ENCODE peak calls at places on chromosomes 1 and 21, in four cellular contexts. E is H7, W is pancreas, D is lung. C is an unnamed sample.

GRCh38 chr1:15031251-15031930 is 122.2 kb upstream of the TMEM51 start:
- DNase-seq in E (no peak), D (no peak), W (no peak), C (no peak)

GRCh38 chr1:11806307-11806936 is 431 bp downstream of the CLCN6 start:
- DNase-seq in E (no peak), D (no peak), W (no peak), C (no peak)

GRCh38 chr21:43291347-43291950 is 122.6 kb downstream of the CRYAA start:
- DNase-seq in W (no peak), E (no peak), D (no peak), C (no peak)

GRCh38 chr1:8740034-8740449 is 77.4 kb downstream of the RERE start:
- DNase-seq in E (no peak), W (no peak), D (no peak), C (peak; percentile 52)

GRCh38 chr1:52296345-52296744 is 69.7 kb downstream of the CC2D1B start:
- DNase-seq in W (no peak), E (peak; percentile 70), D (no peak), C (peak; percentile 9)

GRCh38 chr21:37878946-37879660 is 37.2 kb downstream of the KCNJ6 start:
- DNase-seq in W (no peak), E (no peak), D (no peak), C (peak; percentile 48)

GRCh38 chr1:169528214-169529067 is 42.7 kb upstream of the SLC19A2 start:
- DNase-seq in W (no peak), D (no peak), E (no peak), C (no peak)

GRCh38 chr1:221726331-221726692 is 15.6 kb downstream of the DUSP10 start:
- DNase-seq in E (no peak), W (no peak), D (no peak), C (no peak)

GRCh38 chr1:119373465-119373864 is 4.9 kb downstream of the HAO2 start:
- DNase-seq in E (no peak), W (no peak), D (no peak), C (no peak)

GRCh38 chr1:226034482-226034881 is 28.0 kb upstream of the H3-3A start:
- DNase-seq in E (no peak), D (peak; percentile 76), W (peak; percentile 67), C (no peak)

GRCh38 chr1:187870567-187870966 is 1041.8 kb downstream of the PLA2G4A start:
- DNase-seq in W (no peak), D (no peak), E (no peak), C (no peak)

GRCh38 chr1:77415585-77415984 is 133.8 kb downstream of the AK5 start:
- DNase-seq in W (no peak), D (no peak), E (no peak), C (no peak)

GRCh38 chr1:236394905-236395779 is 1.1 kb downstream of the EDARADD start:
- DNase-seq in D (no peak), E (peak; percentile 87), W (peak; percentile 47), C (no peak)

GRCh38 chr21:38478782-38479181 is 19.5 kb downstream of the ERG start:
- DNase-seq in D (no peak), E (no peak), W (no peak), C (no peak)

GRCh38 chr1:40034869-40035268 is 5.7 kb upstream of the CAP1 start:
- DNase-seq in E (no peak), W (no peak), D (no peak), C (no peak)
- H3K4me3 ChIP-seq in E (no peak overlapping the region), W (no peak overlapping the region), D (no peak overlapping the region), C (no peak overlapping the region)

GRCh38 chr1:4656533-4657140 is 2.2 kb downstream of the AJAP1 start:
- DNase-seq in D (no peak), E (peak; percentile 64), W (no peak), C (no peak)
- H3K4me3 ChIP-seq in D (no peak overlapping the region), E (peak overlapping the region; percentile 63), W (no peak overlapping the region), C (peak overlapping the region; percentile 68)

DNA sequence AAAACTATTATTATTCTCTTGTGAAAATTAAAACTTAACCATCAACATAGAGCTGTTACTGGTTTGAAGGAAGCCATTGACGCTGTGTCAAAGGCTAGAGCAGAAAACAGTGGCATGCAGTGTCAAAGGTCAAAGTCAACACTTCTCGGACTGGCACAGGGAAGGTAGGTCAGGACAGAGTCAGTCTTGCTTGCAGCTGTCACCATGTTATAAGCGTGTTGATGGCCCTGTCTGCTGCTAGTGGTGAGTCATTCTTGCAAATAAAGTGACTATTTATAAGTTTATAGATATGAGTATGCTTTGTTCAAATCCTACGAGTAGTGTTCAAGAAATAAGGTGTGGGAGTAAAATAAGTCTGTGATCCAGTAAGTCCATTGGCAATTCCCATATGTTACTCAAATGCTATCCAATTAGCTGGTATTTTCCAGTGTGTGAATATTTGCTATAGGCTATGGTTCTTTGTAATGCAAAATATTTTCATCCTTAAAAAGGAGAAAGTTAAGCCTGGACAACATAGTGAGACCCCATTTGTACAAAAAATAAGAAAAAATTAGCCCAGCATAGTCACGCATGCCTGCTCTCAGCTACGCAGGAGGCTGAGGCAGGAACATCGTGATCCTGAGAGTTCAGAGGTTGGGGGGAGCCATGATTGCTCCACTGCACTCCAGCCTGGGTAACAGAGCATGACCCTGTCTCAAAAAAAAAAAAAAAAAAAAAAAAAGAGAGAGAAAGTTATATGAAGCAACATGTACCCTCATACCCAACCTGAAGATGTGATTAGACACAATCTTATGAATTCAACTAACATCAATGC is 26.3 kb upstream of the TINAGL1 start:
- DNase-seq in E (no peak), D (no peak), W (no peak), C (peak; percentile 33)
- H3K4me3 ChIP-seq in E (peak overlapping the region; percentile 63), D (no peak overlapping the region), W (no peak overlapping the region), C (peak overlapping the region; percentile 48)

DNA sequence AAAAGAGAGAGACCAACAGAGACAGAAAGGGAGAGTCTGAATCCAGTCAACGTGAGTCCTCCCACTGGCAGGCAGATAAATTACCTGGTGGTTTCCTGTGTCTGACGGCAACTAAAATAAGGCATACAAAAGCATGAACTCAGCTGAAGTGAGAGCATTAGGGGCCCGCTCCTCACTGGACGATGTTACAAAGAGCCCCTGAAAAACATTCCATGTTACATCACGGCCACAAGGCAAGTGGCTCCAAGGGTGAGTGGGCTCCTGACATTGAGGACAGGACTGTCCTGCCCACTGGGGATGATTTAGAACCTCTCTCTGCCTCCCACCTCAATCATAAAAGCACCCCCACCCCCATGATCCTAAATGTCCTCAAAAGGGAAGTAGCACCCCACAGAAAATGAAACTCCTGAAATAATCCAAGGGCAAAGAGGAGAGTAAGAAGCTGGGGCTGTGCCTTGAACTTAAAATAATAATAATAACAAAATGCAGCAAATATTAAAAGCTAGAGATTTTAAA is 66.8 kb upstream of the TIAM1 start:
- DNase-seq in W (no peak), E (no peak), D (no peak), C (no peak)
- H3K4me3 ChIP-seq in W (no peak overlapping the region), E (no peak overlapping the region), D (no peak overlapping the region), C (no peak overlapping the region)